ENCODE peak calls at places on chromosomes 2 and 18, in seven cellular contexts. S is T-helper 2 cell, L is pancreas, J is cardiac fibroblast, U is astrocyte of the spinal cord, T is NCI-H1694 treated with DMSO at 0.1 percent for 48 hours, F is cardiac muscle cell. W is an unnamed sample.

GRCh38 chr18:48629730-48630324 is 91.0 kb downstream of the CTIF start:
- DNase-seq in S (no peak), L (no peak), U (peak; percentile 98), F (no peak), T (no peak), J (peak; percentile 97), W (peak; percentile 88)

GRCh38 chr2:29000481-29000880 is 19.4 kb downstream of the TOGARAM2 start:
- DNase-seq in T (no peak), L (no peak), F (no peak), J (no peak), S (peak; percentile 69), U (no peak), W (no peak)

GRCh38 chr2:19205983-19206533 is 152.4 kb downstream of the OSR1 start:
- DNase-seq in F (no peak), U (no peak), T (no peak), S (no peak), J (no peak), L (no peak), W (no peak)

GRCh38 chr2:146131048-146131447 is 1611.1 kb upstream of the ZEB2 start:
- DNase-seq in J (no peak), U (no peak), S (no peak), L (no peak), T (no peak), F (no peak), W (no peak)

GRCh38 chr2:55862673-55863390 is 60.8 kb downstream of the EFEMP1 start:
- DNase-seq in T (no peak), L (no peak), S (no peak), J (peak; percentile 100), F (no peak), U (peak; percentile 99), W (peak; percentile 98)

GRCh38 chr2:67295851-67296250 is 101.3 kb upstream of the ETAA1 start:
- DNase-seq in L (no peak), S (no peak), J (peak; percentile 27), F (no peak), U (no peak), T (no peak), W (no peak)

GRCh38 chr2:191365089-191365488 is 119.9 kb downstream of the MYO1B start:
- DNase-seq in L (no peak), T (no peak), U (no peak), J (no peak), F (no peak), S (no peak), W (no peak)

GRCh38 chr18:79644006-79644665 is 35.5 kb upstream of the CTDP1 start:
- DNase-seq in F (peak; percentile 67), T (peak; percentile 28), S (peak; percentile 40), U (peak; percentile 43), L (peak; percentile 79), J (peak; percentile 68), W (peak; percentile 62)

GRCh38 chr2:112272669-112273068 is 2.7 kb upstream of the ZC3H6 start:
- DNase-seq in T (no peak), U (no peak), J (no peak), S (no peak), F (no peak), L (no peak), W (no peak)

GRCh38 chr2:174631009-174631981 is 33.7 kb upstream of the WIPF1 start:
- DNase-seq in F (no peak), S (no peak), U (peak; percentile 78), T (no peak), L (no peak), J (peak; percentile 92), W (no peak)

GRCh38 chr18:56815926-56816325 is 164.8 kb downstream of the WDR7 start:
- DNase-seq in U (no peak), L (no peak), T (no peak), S (no peak), F (no peak), J (no peak), W (no peak)

GRCh38 chr18:1659190-1659589 is 754.5 kb downstream of the ADCYAP1 start:
- DNase-seq in U (no peak), L (no peak), J (no peak), F (no peak), T (no peak), S (no peak), W (no peak)

GRCh38 chr18:59612461-59612860 is 84.8 kb downstream of the CCBE1 start:
- DNase-seq in L (no peak), F (no peak), T (no peak), J (no peak), S (no peak), U (peak; percentile 66), W (no peak)

GRCh38 chr2:32330136-32330535 is 26.7 kb upstream of the BIRC6 start:
- DNase-seq in F (no peak), U (no peak), T (no peak), S (no peak), L (no peak), J (no peak), W (no peak)

GRCh38 chr2:76953733-76954347 is 568.3 kb downstream of the LRRTM4 start:
- DNase-seq in T (peak; percentile 64), U (peak; percentile 56), F (peak; percentile 84), J (peak; percentile 57), S (no peak), L (no peak), W (peak; percentile 35)

W was measured in lung microvascular endothelial cell.